ENCODE peak calls at places on chromosomes 3 and 15, in eight cellular contexts. One of them, this sample, is unnamed. For H3K79me2, the result is how much of the 10 kb centered on the place peaks cover.

GRCh38 chr3:63975705-63976104 is 47.6 kb downstream of the PSMD6 start:
- DNase-seq in PC-3: no peak
- DNase-seq in hepatocyte: no peak
- DNase-seq in PC-9: no peak
- DNase-seq in GM23248: peak
- DNase-seq in H9: no peak
- DNase-seq in trophoblast cell: no peak
- DNase-seq in fibroblast of lung: peak
- DNase-seq in this sample: no peak

GRCh38 chr15:65630760-65631159 is 9.0 kb downstream of the SLC24A1 start:
- DNase-seq in PC-3: no peak
- DNase-seq in hepatocyte: no peak
- DNase-seq in PC-9: no peak
- DNase-seq in GM23248: no peak
- DNase-seq in H9: no peak
- DNase-seq in trophoblast cell: no peak
- DNase-seq in fibroblast of lung: no peak
- DNase-seq in this sample: no peak

GRCh38 chr3:116339441-116340028 is 105.8 kb downstream of the LSAMP start:
- DNase-seq in PC-3: no peak
- DNase-seq in hepatocyte: peak
- DNase-seq in PC-9: no peak
- DNase-seq in GM23248: peak
- DNase-seq in H9: no peak
- DNase-seq in trophoblast cell: no peak
- DNase-seq in fibroblast of lung: peak
- DNase-seq in this sample: no peak

GRCh38 chr3:129224984-129225393 is 24.4 kb upstream of the COPG1 start:
- DNase-seq in PC-3: peak
- DNase-seq in hepatocyte: peak
- DNase-seq in PC-9: peak
- DNase-seq in GM23248: peak
- DNase-seq in H9: peak
- DNase-seq in trophoblast cell: peak
- DNase-seq in fibroblast of lung: peak
- DNase-seq in this sample: no peak

GRCh38 chr15:77566092-77566491 is 66.6 kb downstream of the LINGO1 start:
- DNase-seq in PC-3: no peak
- DNase-seq in hepatocyte: no peak
- DNase-seq in PC-9: no peak
- DNase-seq in GM23248: no peak
- DNase-seq in H9: no peak
- DNase-seq in trophoblast cell: no peak
- DNase-seq in fibroblast of lung: no peak
- DNase-seq in this sample: no peak

GRCh38 chr3:123028233-123028828 is 768 bp upstream of the SEMA5B start:
- DNase-seq in PC-3: peak
- DNase-seq in hepatocyte: peak
- DNase-seq in PC-9: peak
- DNase-seq in GM23248: peak
- DNase-seq in H9: peak
- DNase-seq in trophoblast cell: peak
- DNase-seq in fibroblast of lung: peak
- DNase-seq in this sample: no peak

GRCh38 chr15:69883306-69883705 is 214.4 kb downstream of the TLE3 start:
- DNase-seq in PC-3: no peak
- DNase-seq in hepatocyte: no peak
- DNase-seq in PC-9: no peak
- DNase-seq in GM23248: no peak
- DNase-seq in H9: no peak
- DNase-seq in trophoblast cell: no peak
- DNase-seq in fibroblast of lung: no peak
- DNase-seq in this sample: no peak

GRCh38 chr3:44439499-44440295 is 37.8 kb downstream of the ZNF445 start:
- DNase-seq in PC-3: no peak
- DNase-seq in hepatocyte: peak
- DNase-seq in PC-9: no peak
- DNase-seq in GM23248: no peak
- DNase-seq in H9: no peak
- DNase-seq in trophoblast cell: peak
- DNase-seq in fibroblast of lung: peak
- DNase-seq in this sample: no peak

GRCh38 chr3:152037304-152037703 is 163.9 kb downstream of the SUCNR1 start:
- DNase-seq in PC-3: no peak
- DNase-seq in hepatocyte: no peak
- DNase-seq in PC-9: no peak
- DNase-seq in GM23248: no peak
- DNase-seq in H9: no peak
- DNase-seq in trophoblast cell: no peak
- DNase-seq in fibroblast of lung: no peak
- DNase-seq in this sample: no peak

GRCh38 chr3:183551930-183552329 is 3.6 kb downstream of the KLHL6 start:
- DNase-seq in PC-3: no peak
- DNase-seq in hepatocyte: no peak
- DNase-seq in PC-9: no peak
- DNase-seq in GM23248: no peak
- DNase-seq in H9: no peak
- DNase-seq in trophoblast cell: no peak
- DNase-seq in fibroblast of lung: no peak
- DNase-seq in this sample: no peak

GRCh38 chr3:69442771-69443197 is 56.9 kb upstream of the FRMD4B start:
- DNase-seq in PC-3: no peak
- DNase-seq in hepatocyte: no peak
- DNase-seq in PC-9: no peak
- DNase-seq in GM23248: no peak
- DNase-seq in H9: no peak
- DNase-seq in trophoblast cell: no peak
- DNase-seq in fibroblast of lung: no peak
- DNase-seq in this sample: no peak

GRCh38 chr15:47663106-47663505 is 54.2 kb upstream of the SEMA6D start:
- DNase-seq in PC-3: peak
- DNase-seq in hepatocyte: no peak
- DNase-seq in PC-9: no peak
- DNase-seq in GM23248: peak
- DNase-seq in H9: no peak
- DNase-seq in trophoblast cell: no peak
- DNase-seq in fibroblast of lung: peak
- DNase-seq in this sample: no peak

GRCh38 chr3:11452988-11453847 is 181.0 kb downstream of the ATG7 start:
- DNase-seq in PC-3: peak
- DNase-seq in hepatocyte: peak
- DNase-seq in PC-9: no peak
- DNase-seq in GM23248: peak
- DNase-seq in H9: no peak
- DNase-seq in trophoblast cell: no peak
- DNase-seq in fibroblast of lung: peak
- DNase-seq in this sample: no peak

GRCh38 chr3:129441782-129442181 is 1.8 kb downstream of the IFT122 start:
- DNase-seq in PC-3: no peak
- DNase-seq in hepatocyte: no peak
- DNase-seq in PC-9: no peak
- DNase-seq in GM23248: peak
- DNase-seq in H9: no peak
- DNase-seq in trophoblast cell: no peak
- DNase-seq in fibroblast of lung: peak
- DNase-seq in this sample: no peak

GRCh38 chr3:165837058-165837525 is at the start of gene BCHE:
- DNase-seq in PC-3: peak
- DNase-seq in hepatocyte: peak
- DNase-seq in PC-9: no peak
- DNase-seq in GM23248: no peak
- DNase-seq in H9: peak
- DNase-seq in trophoblast cell: no peak
- DNase-seq in fibroblast of lung: peak
- DNase-seq in this sample: no peak

GRCh38 chr3:48430359-48431101 is 644 bp upstream of the PLXNB1 start:
- DNase-seq in PC-3: peak
- DNase-seq in hepatocyte: no peak
- DNase-seq in PC-9: no peak
- DNase-seq in GM23248: no peak
- DNase-seq in H9: no peak
- DNase-seq in trophoblast cell: no peak
- DNase-seq in fibroblast of lung: no peak
- DNase-seq in this sample: no peak

GRCh38 chr3:52049503-52049902 is 6.9 kb downstream of the DUSP7 start:
- DNase-seq in PC-3: no peak
- DNase-seq in hepatocyte: no peak
- DNase-seq in PC-9: no peak
- DNase-seq in GM23248: no peak
- DNase-seq in H9: no peak
- DNase-seq in trophoblast cell: no peak
- DNase-seq in fibroblast of lung: no peak
- DNase-seq in this sample: no peak

GRCh38 chr15:31365655-31366127 is 39.1 kb downstream of the KLF13 start:
- DNase-seq in PC-3: no peak
- DNase-seq in hepatocyte: peak
- DNase-seq in PC-9: no peak
- DNase-seq in GM23248: peak
- DNase-seq in H9: peak
- DNase-seq in trophoblast cell: peak
- DNase-seq in fibroblast of lung: peak
- DNase-seq in this sample: peak

GRCh38 chr3:5499404-5499803 is 311.9 kb downstream of the EDEM1 start:
- DNase-seq in PC-3: no peak
- DNase-seq in hepatocyte: no peak
- DNase-seq in PC-9: no peak
- DNase-seq in GM23248: no peak
- DNase-seq in H9: no peak
- DNase-seq in trophoblast cell: no peak
- DNase-seq in fibroblast of lung: no peak
- DNase-seq in this sample: no peak

GRCh38 chr3:179526989-179527391 is 35.7 kb upstream of the ACTL6A start:
- DNase-seq in PC-3: peak
- DNase-seq in hepatocyte: peak
- DNase-seq in PC-9: no peak
- DNase-seq in GM23248: peak
- DNase-seq in H9: peak
- DNase-seq in trophoblast cell: no peak
- DNase-seq in fibroblast of lung: peak
- DNase-seq in this sample: peak

GRCh38 chr3:47722859-47723258 is 58.8 kb downstream of the SMARCC1 start:
- DNase-seq in PC-3: no peak
- DNase-seq in hepatocyte: no peak
- DNase-seq in PC-9: no peak
- DNase-seq in GM23248: no peak
- DNase-seq in H9: no peak
- DNase-seq in trophoblast cell: no peak
- DNase-seq in fibroblast of lung: no peak
- DNase-seq in this sample: no peak

GRCh38 chr3:14803981-14804834 is 14.6 kb upstream of the FGD5 start:
- DNase-seq in PC-3: no peak
- DNase-seq in hepatocyte: no peak
- DNase-seq in PC-9: no peak
- DNase-seq in GM23248: no peak
- DNase-seq in H9: no peak
- DNase-seq in trophoblast cell: no peak
- DNase-seq in fibroblast of lung: no peak
- DNase-seq in this sample: no peak

GRCh38 chr15:77144028-77144427 is 73.1 kb upstream of the TSPAN3 start:
- DNase-seq in PC-3: no peak
- DNase-seq in hepatocyte: no peak
- DNase-seq in PC-9: no peak
- DNase-seq in GM23248: peak
- DNase-seq in H9: no peak
- DNase-seq in trophoblast cell: peak
- DNase-seq in fibroblast of lung: peak
- DNase-seq in this sample: no peak

GRCh38 chr15:58761010-58761388 is 10.1 kb upstream of the MINDY2 start:
- DNase-seq in PC-3: no peak
- DNase-seq in hepatocyte: no peak
- DNase-seq in PC-9: no peak
- DNase-seq in GM23248: no peak
- DNase-seq in H9: no peak
- DNase-seq in trophoblast cell: no peak
- DNase-seq in fibroblast of lung: no peak
- DNase-seq in this sample: no peak

GRCh38 chr3:80285370-80285769 is 517.6 kb upstream of the ROBO1 start:
- DNase-seq in PC-3: peak
- DNase-seq in hepatocyte: peak
- DNase-seq in PC-9: no peak
- DNase-seq in GM23248: no peak
- DNase-seq in H9: no peak
- DNase-seq in trophoblast cell: no peak
- DNase-seq in fibroblast of lung: peak
- DNase-seq in this sample: no peak

GRCh38 chr3:30486386-30486785 is 120.0 kb upstream of the TGFBR2 start:
- DNase-seq in PC-3: no peak
- DNase-seq in hepatocyte: no peak
- DNase-seq in PC-9: no peak
- DNase-seq in GM23248: no peak
- DNase-seq in H9: no peak
- DNase-seq in trophoblast cell: no peak
- DNase-seq in fibroblast of lung: no peak
- DNase-seq in this sample: no peak
- H3K79me2 ChIP-seq in PC-3: under half
- H3K79me2 ChIP-seq in hepatocyte: under half
- H3K79me2 ChIP-seq in PC-9: under half
- H3K79me2 ChIP-seq in GM23248: under half
- H3K79me2 ChIP-seq in H9: under half
- H3K79me2 ChIP-seq in trophoblast cell: under half
- H3K79me2 ChIP-seq in fibroblast of lung: under half
- H3K79me2 ChIP-seq in this sample: under half

GRCh38 chr15:73053398-73053723 is 1.1 kb downstream of the NEO1 start:
- DNase-seq in PC-3: no peak
- DNase-seq in hepatocyte: no peak
- DNase-seq in PC-9: no peak
- DNase-seq in GM23248: no peak
- DNase-seq in H9: no peak
- DNase-seq in trophoblast cell: no peak
- DNase-seq in fibroblast of lung: no peak
- DNase-seq in this sample: no peak
- H3K4me2 ChIP-seq in PC-3: peak
- H3K4me2 ChIP-seq in hepatocyte: peak
- H3K4me2 ChIP-seq in PC-9: peak
- H3K4me2 ChIP-seq in GM23248: peak
- H3K4me2 ChIP-seq in H9: peak
- H3K4me2 ChIP-seq in trophoblast cell: peak
- H3K4me2 ChIP-seq in fibroblast of lung: peak
- H3K4me2 ChIP-seq in this sample: peak

DNA sequence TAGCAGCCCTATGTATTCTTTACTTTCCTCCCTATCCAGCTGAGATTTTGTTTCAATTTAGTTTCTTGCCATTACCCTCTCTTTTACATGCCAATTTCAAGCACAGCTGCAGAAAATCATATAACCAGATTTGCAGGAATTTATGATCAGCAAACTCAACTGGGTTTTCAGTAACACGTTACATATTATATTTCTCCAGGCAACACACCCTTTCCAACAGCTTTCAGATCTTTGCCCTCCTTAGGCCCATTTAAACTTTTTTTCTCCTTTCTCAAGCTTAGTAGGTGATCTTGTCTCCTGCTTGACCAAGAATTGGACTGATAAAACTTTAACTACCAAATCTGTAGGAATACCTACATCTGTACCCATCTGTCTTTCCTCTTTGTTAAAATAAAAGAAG is 23.6 kb downstream of the GOLM2 start:
- DNase-seq in PC-3: no peak
- DNase-seq in hepatocyte: no peak
- DNase-seq in PC-9: no peak
- DNase-seq in GM23248: no peak
- DNase-seq in H9: no peak
- DNase-seq in trophoblast cell: no peak
- DNase-seq in fibroblast of lung: no peak
- DNase-seq in this sample: no peak
- H3K79me2 ChIP-seq in PC-3: under half
- H3K79me2 ChIP-seq in hepatocyte: half or more
- H3K79me2 ChIP-seq in PC-9: under half
- H3K79me2 ChIP-seq in GM23248: half or more
- H3K79me2 ChIP-seq in H9: under half
- H3K79me2 ChIP-seq in trophoblast cell: under half
- H3K79me2 ChIP-seq in fibroblast of lung: under half
- H3K79me2 ChIP-seq in this sample: under half

GRCh38 chr15:42507514-42507913 is 12.1 kb downstream of the SNAP23 start:
- DNase-seq in PC-3: peak
- DNase-seq in hepatocyte: no peak
- DNase-seq in PC-9: no peak
- DNase-seq in GM23248: peak
- DNase-seq in H9: no peak
- DNase-seq in trophoblast cell: no peak
- DNase-seq in fibroblast of lung: no peak
- DNase-seq in this sample: no peak
- H3K4me2 ChIP-seq in PC-3: peak
- H3K4me2 ChIP-seq in hepatocyte: no peak
- H3K4me2 ChIP-seq in PC-9: no peak
- H3K4me2 ChIP-seq in GM23248: no peak
- H3K4me2 ChIP-seq in H9: no peak
- H3K4me2 ChIP-seq in trophoblast cell: no peak
- H3K4me2 ChIP-seq in fibroblast of lung: no peak
- H3K4me2 ChIP-seq in this sample: no peak

This sample was measured in H1.